ENCODE peak calls at places on chromosomes 6 and 20, in seven cellular contexts. X, C, V, S, U, Y and T are unnamed samples.

GRCh38 chr6:27865952-27866369 is 46.2 kb downstream of the OR2B2 start:
- DNase-seq in S (peak; percentile 16), C (peak; percentile 15), V (no peak), X (no peak), Y (no peak), U (no peak), T (peak; percentile 16)

GRCh38 chr6:5507056-5507722 is 245.9 kb downstream of the FARS2 start:
- DNase-seq in U (no peak), V (peak; percentile 45), X (no peak), Y (no peak), S (no peak), C (no peak), T (no peak)

GRCh38 chr6:165663283-165663735 is 268 bp upstream of the PDE10A start:
- DNase-seq in Y (no peak), V (peak; percentile 53), S (peak; percentile 41), X (no peak), C (peak; percentile 61), U (no peak), T (peak; percentile 47)

GRCh38 chr6:135187372-135187771 is 6.3 kb downstream of the MYB start:
- DNase-seq in S (no peak), X (no peak), V (no peak), C (no peak), Y (no peak), U (no peak), T (no peak)

GRCh38 chr6:116615937-116616756 is at the start of gene RSPH4A:
- DNase-seq in S (peak; percentile 87), Y (peak; percentile 89), U (peak; percentile 14), C (peak; percentile 94), X (peak; percentile 85), V (peak; percentile 95), T (peak; percentile 96)

GRCh38 chr6:95249661-95250060 is 327.7 kb upstream of the MANEA start:
- DNase-seq in U (no peak), S (no peak), C (no peak), X (no peak), Y (no peak), V (no peak), T (no peak)

GRCh38 chr20:23928788-23929187 is 49.2 kb upstream of the CST5 start:
- DNase-seq in C (no peak), V (no peak), Y (no peak), S (no peak), U (no peak), X (no peak), T (no peak)

GRCh38 chr20:38755324-38755910 is 7.2 kb downstream of the ACTR5 start:
- DNase-seq in S (no peak), V (no peak), Y (no peak), X (no peak), U (no peak), C (no peak), T (no peak)